ENCODE peak calls at places on chromosome 10, in four cellular contexts. N is heart left ventricle, P is Right ventricle myocardium superior, T is HCT116. B is an unnamed sample.

GRCh38 chr10:51250278-51250914 is 176.1 kb downstream of the PRKG1 start:
- ATAC-seq in N (no peak), P (peak), T (no peak), B (no peak)

GRCh38 chr10:118401708-118402107 is 59.6 kb upstream of the FAM204A start:
- ATAC-seq in T (no peak), P (no peak), N (no peak), B (no peak)

GRCh38 chr10:55979203-55979602 is 381.9 kb downstream of the ZWINT start:
- ATAC-seq in N (no peak), P (no peak), T (no peak), B (no peak)

GRCh38 chr10:69285699-69286098 is 7.4 kb downstream of the HK1 start:
- ATAC-seq in P (no peak), N (no peak), T (no peak), B (no peak)

GRCh38 chr10:102674566-102674965 is 30.3 kb downstream of the TRIM8 start:
- ATAC-seq in N (peak), P (peak), T (no peak), B (no peak)

GRCh38 chr10:90945496-90946070 is 24.7 kb upstream of the ANKRD1 start:
- ATAC-seq in N (no peak), P (no peak), T (no peak), B (no peak)

GRCh38 chr10:132788180-132788830 is 2.4 kb upstream of the NKX6-2 start:
- ATAC-seq in N (no peak), P (peak), T (no peak), B (peak)

GRCh38 chr10:122163182-122164027 is 107.7 kb upstream of the BTBD16 start:
- ATAC-seq in P (no peak), T (peak), N (no peak), B (peak)

GRCh38 chr10:31751401-31752080 is 177.1 kb downstream of the ARHGAP12 start:
- ATAC-seq in P (peak), T (no peak), N (peak), B (no peak)

GRCh38 chr10:80460399-80461207 is 6.5 kb downstream of the TSPAN14 start:
- ATAC-seq in P (peak), N (no peak), T (peak), B (peak)

GRCh38 chr10:132562916-132563456 is 25.4 kb downstream of the INPP5A start:
- ATAC-seq in T (no peak), N (no peak), P (no peak), B (no peak)

GRCh38 chr10:119383174-119383856 is 159.2 kb downstream of the RGS10 start:
- ATAC-seq in P (no peak), T (no peak), N (no peak), B (no peak)

GRCh38 chr10:4519691-4520402 is 306.2 kb upstream of the AKR1E2 start:
- ATAC-seq in T (no peak), N (peak), P (peak), B (no peak)

GRCh38 chr10:116014326-116014725 is 258.7 kb downstream of the GFRA1 start:
- ATAC-seq in T (no peak), P (no peak), N (no peak), B (no peak)

GRCh38 chr10:127368937-127369336 is 172.5 kb upstream of the INSYN2A start:
- ATAC-seq in T (no peak), N (no peak), P (no peak), B (no peak)

GRCh38 chr10:89793649-89794254 is 92.4 kb downstream of the KIF20B start:
- ATAC-seq in P (peak), T (peak), N (no peak), B (peak)

GRCh38 chr10:74991435-74991834 is 120.0 kb upstream of the SAMD8 start:
- ATAC-seq in T (peak), N (no peak), P (no peak), B (peak)

GRCh38 chr10:13707156-13707881 is 120.6 kb downstream of the PRPF18 start:
- ATAC-seq in P (peak), N (peak), T (no peak), B (peak)

GRCh38 chr10:47062801-47063200 is 151.6 kb downstream of the PTPN20 start:
- ATAC-seq in T (peak), N (no peak), P (no peak), B (no peak)

GRCh38 chr10:6255548-6256061 is 52.9 kb downstream of the PFKFB3 start:
- ATAC-seq in N (no peak), T (no peak), P (no peak), B (peak)

GRCh38 chr10:91569522-91569921 is 63.3 kb downstream of the PPP1R3C start:
- ATAC-seq in P (no peak), T (no peak), N (no peak), B (peak)

GRCh38 chr10:6669269-6669859 is 89.3 kb upstream of the PRKCQ start:
- ATAC-seq in T (peak), P (no peak), N (no peak), B (no peak)

GRCh38 chr10:13628661-13629060 is 41.9 kb downstream of the PRPF18 start:
- ATAC-seq in P (no peak), T (no peak), N (no peak), B (no peak)

GRCh38 chr10:14048930-14049613 is 281.7 kb downstream of the FRMD4A start:
- ATAC-seq in N (no peak), T (no peak), P (no peak), B (no peak)

GRCh38 chr10:27072436-27073114 is 27.7 kb downstream of the ANKRD26 start:
- ATAC-seq in N (no peak), P (no peak), T (no peak), B (no peak)

GRCh38 chr10:100551733-100552132 is 16.0 kb downstream of the HIF1AN start:
- ATAC-seq in N (no peak), P (no peak), T (no peak), B (no peak)

GRCh38 chr10:48555310-48556042 is 49.4 kb downstream of the ARHGAP22 start:
- ATAC-seq in P (no peak), N (no peak), T (no peak), B (no peak)

GRCh38 chr10:1240341-1240775 is 184.2 kb downstream of the WDR37 start:
- ATAC-seq in N (no peak), T (no peak), P (no peak), B (no peak)

GRCh38 chr10:119762805-119763798 is 37.3 kb downstream of the INPP5F start:
- ATAC-seq in T (no peak), P (no peak), N (no peak), B (no peak)

GRCh38 chr10:69733791-69734261 is 67.9 kb upstream of the COL13A1 start:
- ATAC-seq in T (no peak), P (no peak), N (no peak), B (peak)

GRCh38 chr10:31004611-31005193 is 27.0 kb downstream of the ZNF438 start:
- ATAC-seq in P (no peak), N (no peak), T (no peak), B (no peak)

GRCh38 chr10:10007972-10008371 is 1009.7 kb upstream of the CELF2 start:
- ATAC-seq in N (no peak), P (no peak), T (no peak), B (no peak)

GRCh38 chr10:90148121-90148855 is 446.9 kb downstream of the KIF20B start:
- ATAC-seq in N (no peak), P (no peak), T (peak), B (no peak)

B was measured in esophagus mucosa.